ENCODE peak calls at places on chromosomes 12 and 14, in eight cellular contexts. N is K562; U is CD8-positive, alpha-beta T cell; R is PC-3; J is PC-9; O is mesendoderm; P is ascending aorta; G is left lung. Q is an unnamed sample.

GRCh38 chr14:96139169-96139568 is 65.5 kb upstream of the BDKRB2 start:
- DNase-seq in N (no peak), U (no peak), R (no peak), J (no peak), O (no peak), P (no peak), G (no peak), Q (peak; percentile 61)

GRCh38 chr14:23071244-23071974 is 14.1 kb upstream of the CDH24 start:
- DNase-seq in N (peak; percentile 94), U (peak; percentile 76), R (peak; percentile 84), J (peak; percentile 75), O (peak; percentile 99), P (peak; percentile 92), G (peak; percentile 89), Q (peak; percentile 96)

GRCh38 chr12:114664661-114665320 is 19.2 kb downstream of the TBX3 start:
- DNase-seq in N (no peak), U (no peak), R (peak; percentile 44), J (no peak), O (peak; percentile 45), P (no peak), G (no peak), Q (peak; percentile 92)

GRCh38 chr12:105523164-105524057 is 192.9 kb downstream of the C12orf75 start:
- DNase-seq in N (no peak), U (no peak), R (no peak), J (no peak), O (no peak), P (peak; percentile 93), G (peak; percentile 35), Q (peak; percentile 84)

GRCh38 chr14:36091096-36091495 is 85.4 kb downstream of the PTCSC3 start:
- DNase-seq in N (peak; percentile 5), U (no peak), R (peak; percentile 75), J (peak; percentile 59), O (peak; percentile 6), P (no peak), G (peak; percentile 42), Q (no peak)

GRCh38 chr12:52243774-52244614 is 11.0 kb downstream of the KRT7 start:
- DNase-seq in N (no peak), U (peak; percentile 70), R (peak; percentile 97), J (peak; percentile 89), O (no peak), P (peak; percentile 95), G (peak; percentile 89), Q (peak; percentile 100)

GRCh38 chr12:27782481-27782880 is 2.4 kb upstream of the MANSC4 start:
- DNase-seq in N (no peak), U (no peak), R (no peak), J (no peak), O (peak; percentile 78), P (no peak), G (no peak), Q (peak; percentile 74)

GRCh38 chr14:24948261-24948847 is 101.6 kb downstream of the STXBP6 start:
- DNase-seq in N (no peak), U (no peak), R (no peak), J (no peak), O (peak; percentile 15), P (no peak), G (no peak), Q (no peak)

GRCh38 chr14:23646648-23647549 is 10.7 kb downstream of the DHRS2 start:
- DNase-seq in N (no peak), U (no peak), R (peak; percentile 34), J (peak; percentile 86), O (no peak), P (peak; percentile 33), G (no peak), Q (peak; percentile 82)

GRCh38 chr14:64217318-64217717 is 76.9 kb downstream of the ESR2 start:
- DNase-seq in N (no peak), U (no peak), R (no peak), J (no peak), O (no peak), P (peak; percentile 12), G (no peak), Q (peak; percentile 76)

GRCh38 chr12:10567813-10568212 is 45.6 kb downstream of the MAGOHB start:
- DNase-seq in N (no peak), U (no peak), R (no peak), J (no peak), O (no peak), P (no peak), G (no peak), Q (no peak)

GRCh38 chr14:71497645-71498086 is 434.6 kb upstream of the RGS6 start:
- DNase-seq in N (no peak), U (no peak), R (peak; percentile 56), J (no peak), O (no peak), P (no peak), G (no peak), Q (no peak)

GRCh38 chr12:10304161-10304574 is 3.5 kb upstream of the KLRD1 start:
- DNase-seq in N (no peak), U (no peak), R (peak; percentile 84), J (peak; percentile 49), O (no peak), P (no peak), G (no peak), Q (no peak)

GRCh38 chr12:32605326-32606095 is 73.6 kb upstream of the DNM1L start:
- DNase-seq in N (no peak), U (no peak), R (peak; percentile 51), J (peak; percentile 73), O (peak; percentile 38), P (no peak), G (no peak), Q (no peak)

GRCh38 chr12:121128908-121129704 is 3.6 kb upstream of the P2RX7 start:
- DNase-seq in N (peak; percentile 88), U (peak; percentile 79), R (no peak), J (no peak), O (peak; percentile 50), P (peak; percentile 89), G (peak; percentile 89), Q (peak; percentile 76)

GRCh38 chr12:13362260-13362841 is 165.8 kb downstream of the EMP1 start:
- DNase-seq in N (peak; percentile 59), U (peak; percentile 24), R (peak; percentile 77), J (no peak), O (peak; percentile 86), P (peak; percentile 67), G (peak; percentile 61), Q (peak; percentile 89)

GRCh38 chr12:5794156-5794555 is 150.9 kb downstream of the ANO2 start:
- DNase-seq in N (no peak), U (no peak), R (no peak), J (no peak), O (no peak), P (no peak), G (no peak), Q (no peak)

GRCh38 chr14:75487155-75487671 is 35.1 kb upstream of the BATF start:
- DNase-seq in N (no peak), U (no peak), R (peak; percentile 55), J (peak; percentile 99), O (peak; percentile 48), P (no peak), G (no peak), Q (no peak)

GRCh38 chr12:44829045-44829444 is 47.1 kb downstream of the NELL2 start:
- DNase-seq in N (no peak), U (no peak), R (no peak), J (no peak), O (no peak), P (no peak), G (no peak), Q (no peak)
- H3K4me1 ChIP-seq in N (no peaks in the 10 kb centered on the region), U (peaks cover 69% of the 10 kb centered on the region), R (no peaks in the 10 kb centered on the region), J (no peaks in the 10 kb centered on the region), O (no peaks in the 10 kb centered on the region), P (no peaks in the 10 kb centered on the region), G (no peaks in the 10 kb centered on the region), Q (no peaks in the 10 kb centered on the region)

GRCh38 chr14:100802766-100803693 is 22.9 kb upstream of the MEG3 start:
- DNase-seq in N (no peak), U (no peak), R (no peak), J (no peak), O (no peak), P (no peak), G (no peak), Q (peak; percentile 31)

GRCh38 chr14:100804138-100804537 is 21.8 kb upstream of the MEG3 start:
- DNase-seq in N (no peak), U (no peak), R (no peak), J (no peak), O (no peak), P (no peak), G (no peak), Q (peak; percentile 49)

GRCh38 chr14:100806386-100806785 is 19.5 kb upstream of the MEG3 start:
- DNase-seq in N (no peak), U (no peak), R (no peak), J (no peak), O (no peak), P (no peak), G (no peak), Q (no peak)

GRCh38 chr14:100803694-100804075 is 22.2 kb upstream of the MEG3 start:
- DNase-seq in N (no peak), U (no peak), R (no peak), J (no peak), O (no peak), P (no peak), G (no peak), Q (peak; percentile 14)

GRCh38 chr14:100804558-100805309 is 21.2 kb upstream of the MEG3 start:
- DNase-seq in N (no peak), U (no peak), R (no peak), J (no peak), O (no peak), P (no peak), G (no peak), Q (peak; percentile 29)
- H3K4me3 ChIP-seq in N (no peak overlapping the region), U (no peak overlapping the region), R (no peak overlapping the region), J (no peak overlapping the region), O (no peak overlapping the region), P (no peak overlapping the region), G (no peak overlapping the region), Q (no peak overlapping the region)

DNA sequence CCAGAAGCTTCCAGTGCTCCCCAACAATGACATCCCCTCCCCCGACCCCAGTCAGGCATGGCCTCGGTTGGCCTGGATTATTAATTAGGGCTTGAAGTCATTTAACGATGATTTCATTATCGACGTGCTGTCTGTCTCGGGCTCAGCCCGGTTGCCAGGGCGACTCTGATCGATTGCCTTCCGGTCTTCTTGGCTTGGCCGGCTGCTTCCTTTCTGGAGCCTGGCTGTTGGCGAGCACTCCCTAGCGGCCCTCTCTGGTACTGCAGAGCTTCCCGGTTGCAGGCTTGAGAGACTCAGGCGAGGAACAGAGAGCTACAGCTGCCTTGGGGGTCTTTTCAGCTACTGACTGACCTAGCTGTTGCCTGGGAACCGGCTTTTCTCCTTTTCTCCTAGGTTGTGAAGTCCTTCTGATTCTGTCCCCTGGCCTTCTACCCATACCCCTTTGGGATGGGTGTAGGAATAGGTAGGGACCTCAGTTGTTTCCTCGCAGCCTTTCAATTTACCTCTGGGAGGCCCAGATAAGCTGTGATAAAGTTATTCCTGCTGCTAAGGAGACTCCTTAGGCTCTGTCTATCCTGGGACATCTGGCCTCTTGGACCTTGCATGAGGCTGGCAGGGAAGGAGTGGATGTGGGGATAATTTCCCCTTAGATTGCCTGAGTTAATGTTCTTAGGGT is 5.5 kb upstream of the CISTR start:
- DNase-seq in N (peak; percentile 81), U (peak; percentile 80), R (peak; percentile 80), J (no peak), O (peak; percentile 95), P (peak; percentile 89), G (peak; percentile 76), Q (peak; percentile 96)
- H3K4me1 ChIP-seq in N (peaks cover 3% of the 10 kb centered on the region), U (peaks cover 7% of the 10 kb centered on the region), R (peaks cover 10% of the 10 kb centered on the region), J (peaks cover 10% of the 10 kb centered on the region), O (peaks cover 11% of the 10 kb centered on the region), P (no peaks in the 10 kb centered on the region), G (peaks cover 12% of the 10 kb centered on the region), Q (peaks cover 6% of the 10 kb centered on the region)

DNA sequence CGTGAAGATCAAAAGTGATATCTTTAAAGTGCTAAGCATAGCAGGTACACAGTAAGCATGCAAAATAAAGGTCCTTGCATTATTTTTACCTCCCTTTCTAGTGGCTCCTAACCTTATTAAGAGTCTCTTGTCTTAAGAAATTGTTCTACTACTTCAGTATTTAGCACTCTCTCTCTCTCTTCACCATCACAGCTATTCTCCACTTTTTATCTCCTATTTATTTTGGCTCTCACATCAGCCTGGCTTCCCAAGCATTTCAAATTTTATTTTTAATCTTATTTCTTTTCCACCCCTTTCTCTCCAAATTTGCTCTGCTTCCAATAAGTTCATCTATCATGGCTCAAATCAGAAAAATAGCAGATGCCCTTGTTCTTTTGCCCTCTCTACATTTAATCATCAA is 212.6 kb downstream of the RAD51B start:
- DNase-seq in N (no peak), U (no peak), R (no peak), J (no peak), O (no peak), P (no peak), G (no peak), Q (no peak)
- H3K4me3 ChIP-seq in N (no peak overlapping the region), U (no peak overlapping the region), R (no peak overlapping the region), J (no peak overlapping the region), O (no peak overlapping the region), P (no peak overlapping the region), G (no peak overlapping the region), Q (no peak overlapping the region)

Q was measured in osteoblast.